ENCODE peak calls at places on chromosomes 4 and X, in four cellular contexts. B, R, G and L are unnamed samples.

GRCh38 chr4:125350736-125351135 is 36.0 kb downstream of the FAT4 start:
- DNase-seq in G (no peak), B (no peak), R (no peak), L (no peak)

GRCh38 chr4:1290165-1290977 is 680 bp downstream of the MAEA start:
- DNase-seq in G (no peak), R (peak; percentile 45), B (no peak), L (no peak)

GRCh38 chr4:181647396-181648107 is 595.6 kb upstream of the TENM3 start:
- DNase-seq in R (no peak), G (no peak), B (no peak), L (no peak)

GRCh38 chrX:138740361-138740760 is 28.8 kb upstream of the FGF13 start:
- DNase-seq in R (no peak), G (no peak), B (no peak), L (no peak)

GRCh38 chr4:85127653-85128052 is 161.2 kb upstream of the WDFY3 start:
- DNase-seq in B (no peak), R (peak; percentile 33), G (no peak), L (no peak)

GRCh38 chrX:150362599-150363481 is at the start of gene MAMLD1:
- DNase-seq in G (no peak), B (peak; percentile 48), R (peak; percentile 38), L (no peak)

GRCh38 chr4:27187786-27188185 is 327.1 kb downstream of the STIM2 start:
- DNase-seq in G (no peak), B (no peak), R (no peak), L (no peak)

GRCh38 chr4:10082459-10083272 is 33.9 kb downstream of the WDR1 start:
- DNase-seq in R (no peak), B (no peak), G (no peak), L (peak; percentile 8)

GRCh38 chrX:45602151-45602550 is 401.5 kb upstream of the DIPK2B start:
- DNase-seq in R (no peak), B (no peak), G (no peak), L (no peak)

GRCh38 chr4:21470531-21470930 is 478.0 kb downstream of the KCNIP4 start:
- DNase-seq in B (no peak), G (peak; percentile 19), R (no peak), L (no peak)

GRCh38 chrX:112832481-112833095 is 8.0 kb downstream of the AMOT start:
- DNase-seq in R (peak; percentile 55), G (no peak), B (peak; percentile 59), L (no peak)

GRCh38 chr4:82043809-82044137 is 330.0 kb downstream of the HNRNPD start:
- DNase-seq in R (no peak), B (peak; percentile 38), G (no peak), L (no peak)

GRCh38 chr4:42588909-42589308 is 68.0 kb downstream of the ATP8A1 start:
- DNase-seq in B (no peak), R (no peak), G (no peak), L (no peak)

GRCh38 chr4:173333658-173334084 is 487 bp downstream of the HMGB2 start:
- DNase-seq in G (no peak), B (peak; percentile 67), R (peak; percentile 46), L (no peak)

GRCh38 chr4:4614925-4615678 is 73.3 kb upstream of the STX18 start:
- DNase-seq in B (no peak), R (no peak), G (peak; percentile 91), L (no peak)

GRCh38 chr4:105715692-105716278 is 7.2 kb downstream of the GSTCD start:
- DNase-seq in R (peak; percentile 41), B (no peak), G (no peak), L (no peak)

GRCh38 chr4:183816882-183817509 is 88.1 kb upstream of the STOX2 start:
- DNase-seq in G (no peak), B (no peak), R (no peak), L (no peak)

GRCh38 chr4:141339386-141339785 is 118.7 kb downstream of the ZNF330 start:
- DNase-seq in R (no peak), G (no peak), B (no peak), L (no peak)

GRCh38 chr4:40940317-40940720 is 190.6 kb downstream of the NSUN7 start:
- DNase-seq in B (no peak), G (no peak), R (no peak), L (no peak)

GRCh38 chr4:152460488-152460887 is 75.4 kb downstream of the FBXW7 start:
- DNase-seq in B (no peak), R (peak; percentile 64), G (peak; percentile 26), L (no peak)

GRCh38 chr4:56786955-56787354 is 34.5 kb downstream of the SPINK2 start:
- DNase-seq in R (no peak), G (no peak), B (peak; percentile 42), L (no peak)

GRCh38 chr4:107592518-107592917 is 127.5 kb downstream of the PAPSS1 start:
- DNase-seq in R (peak; percentile 38), B (no peak), G (no peak), L (no peak)

GRCh38 chr4:2291705-2292651 is 30.1 kb upstream of the MXD4 start:
- DNase-seq in G (no peak), B (peak; percentile 36), R (no peak), L (no peak)

GRCh38 chr4:177785000-177785399 is 342.8 kb upstream of the AGA start:
- DNase-seq in R (no peak), B (no peak), G (no peak), L (no peak)

GRCh38 chrX:74509989-74510388 is 88.7 kb downstream of the SLC16A2 start:
- DNase-seq in G (no peak), R (no peak), B (no peak), L (no peak)

GRCh38 chr4:3599951-3600350 is 67.7 kb upstream of the LRPAP1 start:
- DNase-seq in R (no peak), G (no peak), B (no peak), L (no peak)

GRCh38 chrX:85111347-85111746 is 107.7 kb downstream of the APOOL start:
- DNase-seq in R (peak; percentile 46), B (no peak), G (no peak), L (no peak)

GRCh38 chr4:2462992-2463762 is 5.7 kb upstream of the RNF4 start:
- DNase-seq in G (no peak), R (no peak), B (no peak), L (no peak)

GRCh38 chr4:177308125-177308524 is 1.5 kb upstream of the NEIL3 start:
- DNase-seq in R (no peak), G (peak; percentile 57), B (no peak), L (no peak)

GRCh38 chr4:33381806-33382205 is 2661.6 kb downstream of the PCDH7 start:
- DNase-seq in R (no peak), G (no peak), B (no peak), L (no peak)

GRCh38 chr4:33390977-33391376 is 2670.8 kb downstream of the PCDH7 start:
- DNase-seq in R (no peak), G (no peak), B (no peak), L (no peak)

DNA sequence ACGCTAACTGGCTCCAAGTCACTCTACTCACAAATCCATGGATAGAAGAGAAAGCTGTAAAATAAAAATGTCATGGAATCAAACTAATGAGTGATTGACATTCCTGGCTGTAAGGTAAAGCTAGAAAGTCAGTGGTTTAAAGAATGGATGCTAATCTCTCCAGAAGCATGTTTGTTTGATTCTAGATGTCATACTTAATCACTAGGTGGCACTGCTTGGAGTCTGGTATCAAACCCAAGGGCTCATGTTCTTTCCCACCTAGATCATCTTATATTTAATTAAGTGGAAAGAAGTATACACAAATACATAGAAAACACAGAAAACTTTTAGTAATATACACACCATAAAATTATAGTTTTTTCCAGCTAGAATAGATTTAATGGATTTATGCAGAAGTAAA is 2666.6 kb downstream of the PCDH7 start:
- DNase-seq in R (no peak), B (no peak), G (no peak), L (no peak)
- TF ChIP-seq CTCF in R (peak; percentile 10), B (no peak), G (peak; percentile 8), L (no peak)

GRCh38 chrX:51494409-51494808 is 2.0 kb downstream of the NUDT11 start:
- DNase-seq in R (peak; percentile 22), B (no peak), G (no peak), L (no peak)
- TF ChIP-seq CTCF in R (peak; percentile 35), B (no peak), G (peak; percentile 33), L (no peak)

DNA sequence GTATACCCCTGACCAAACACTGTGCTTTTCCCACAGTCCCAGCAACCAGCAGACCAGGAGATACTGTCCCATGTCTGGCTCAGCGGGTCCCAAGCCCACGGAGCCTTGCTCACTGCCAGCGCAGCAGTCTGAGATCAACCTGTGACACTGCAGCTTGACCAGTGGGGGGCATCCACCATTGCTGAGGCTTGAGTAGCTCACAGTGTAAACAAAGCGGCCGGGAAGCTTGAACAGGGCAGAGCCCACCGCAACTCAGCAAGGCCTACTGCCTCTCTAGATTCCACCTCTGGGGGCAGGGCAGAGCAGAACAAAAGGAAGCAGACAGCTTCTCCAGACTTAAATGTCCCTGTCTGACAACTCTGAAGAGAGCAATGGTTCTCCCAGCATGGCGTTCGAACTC is 58.1 kb downstream of the SLC10A6 start:
- DNase-seq in B (no peak), R (no peak), G (no peak), L (no peak)
- TF ChIP-seq CTCF in B (no peak), R (no peak), G (peak; percentile 7), L (no peak)

DNA sequence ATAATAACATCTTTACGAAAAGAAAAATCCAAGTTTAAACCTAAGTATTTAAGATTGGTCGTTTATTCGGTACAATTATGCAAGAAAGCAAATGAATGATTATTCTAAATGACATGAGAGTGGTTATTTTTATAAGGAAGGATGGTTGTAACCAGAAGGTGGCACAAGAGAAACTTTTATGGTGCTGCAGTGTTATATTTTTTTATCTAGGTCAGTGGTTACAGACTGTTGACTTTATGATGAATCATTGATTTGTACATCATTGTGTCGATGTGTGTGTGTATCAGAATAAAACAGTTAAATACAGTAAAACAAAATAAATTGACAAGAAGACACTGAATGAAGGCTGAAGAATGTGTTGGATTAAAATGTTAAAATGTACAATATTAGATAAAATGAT is 9.8 kb downstream of the DCAF8L2 start:
- DNase-seq in R (no peak), G (no peak), B (no peak), L (no peak)
- TF ChIP-seq CTCF in R (no peak), G (no peak), B (no peak), L (no peak)

DNA sequence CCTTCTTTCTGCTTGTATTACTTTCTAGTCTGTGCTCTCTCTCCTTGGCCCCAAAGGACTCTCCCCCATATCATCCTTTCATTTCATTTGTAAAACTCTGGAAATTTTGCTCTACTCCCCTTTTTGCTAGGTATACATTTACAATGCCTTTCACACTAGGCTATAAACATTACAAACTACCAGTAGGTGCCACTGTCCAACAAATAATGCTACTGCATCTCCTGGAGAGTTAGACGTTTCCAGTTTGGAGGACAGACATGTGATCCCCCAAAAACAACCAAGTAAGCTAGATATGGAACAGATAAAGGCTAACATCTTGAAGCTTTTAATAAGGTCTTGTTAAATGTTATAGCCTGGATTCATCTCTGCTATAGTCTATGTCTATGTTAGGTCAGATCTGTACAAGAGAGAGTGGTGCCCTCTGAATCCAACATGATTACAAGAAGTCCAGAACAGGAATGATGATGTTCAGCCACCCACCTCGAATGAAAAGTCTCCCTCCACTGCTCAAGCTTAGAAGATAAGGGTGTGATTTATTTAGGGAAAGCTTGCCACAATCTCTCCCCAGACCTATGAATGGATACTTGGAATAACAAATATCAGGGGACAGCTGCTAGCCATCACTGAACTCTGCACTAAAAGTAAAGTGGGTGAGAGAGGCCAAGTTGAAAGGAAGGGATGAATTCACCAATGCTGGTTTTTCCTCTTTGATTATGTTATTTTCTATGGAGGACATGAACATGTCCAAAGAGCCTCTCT is 14.3 kb downstream of the CBR4 start:
- DNase-seq in R (no peak), B (no peak), G (no peak), L (no peak)
- TF ChIP-seq CTCF in R (peak; percentile 28), B (no peak), G (peak; percentile 17), L (no peak)